ENCODE peak calls at places on chromosomes 6 and 20, in five cellular contexts. T, C, Z, U and W are unnamed samples.

GRCh38 chr6:151291145-151292055 is 51.6 kb downstream of the AKAP12 start:
- DNase-seq in U (no peak), T (peak; percentile 61), Z (no peak), C (no peak), W (no peak)

GRCh38 chr6:111515259-111515658 is 32.2 kb upstream of the REV3L start:
- DNase-seq in U (no peak), T (no peak), Z (no peak), C (no peak), W (no peak)

GRCh38 chr6:106739387-106739786 is 110.0 kb downstream of the QRSL1 start:
- DNase-seq in U (no peak), C (no peak), T (no peak), Z (no peak), W (no peak)

GRCh38 chr20:40251284-40251932 is 437.6 kb downstream of the MAFB start:
- DNase-seq in Z (no peak), T (no peak), C (peak; percentile 70), U (peak; percentile 78), W (no peak)

GRCh38 chr6:90375681-90376439 is 79.2 kb upstream of the BACH2 start:
- DNase-seq in C (no peak), U (no peak), T (no peak), Z (no peak), W (no peak)

GRCh38 chr6:75933387-75933975 is 139.0 kb downstream of the IMPG1 start:
- DNase-seq in C (peak; percentile 15), T (no peak), U (no peak), Z (no peak), W (no peak)

GRCh38 chr6:142726616-142727015 is 218.4 kb downstream of the HIVEP2 start:
- DNase-seq in Z (no peak), T (no peak), C (no peak), U (no peak), W (no peak)

GRCh38 chr20:57647006-57647932 is 27.0 kb upstream of the ZBP1 start:
- DNase-seq in U (no peak), T (no peak), C (no peak), Z (no peak), W (no peak)

GRCh38 chr6:105835373-105835772 is 250.8 kb upstream of the PRDM1 start:
- DNase-seq in Z (no peak), U (peak; percentile 48), C (peak; percentile 31), T (no peak), W (peak; percentile 4)

GRCh38 chr6:139372326-139373153 is 1.9 kb downstream of the CITED2 start:
- DNase-seq in Z (no peak), T (no peak), C (no peak), U (peak; percentile 32), W (no peak)

GRCh38 chr6:131177996-131178395 is 42.7 kb downstream of the AKAP7 start:
- DNase-seq in T (no peak), Z (no peak), C (no peak), U (no peak), W (no peak)

GRCh38 chr20:62350098-62350628 is 16.9 kb downstream of the LAMA5 start:
- DNase-seq in C (no peak), U (no peak), T (peak; percentile 17), Z (no peak), W (no peak)

GRCh38 chr6:15691250-15691869 is 28.5 kb upstream of the DTNBP1 start:
- DNase-seq in T (peak; percentile 84), U (peak; percentile 93), Z (peak; percentile 81), C (peak; percentile 81), W (peak; percentile 88)

GRCh38 chr20:63754008-63754407 is 14.4 kb downstream of the SLC2A4RG start:
- DNase-seq in C (no peak), U (no peak), Z (no peak), T (no peak), W (no peak)

GRCh38 chr20:61112515-61112914 is 139.5 kb upstream of the CDH4 start:
- DNase-seq in C (no peak), U (no peak), Z (no peak), T (no peak), W (no peak)

GRCh38 chr20:44247131-44247571 is at the start of gene GDAP1L1:
- DNase-seq in U (no peak), T (peak; percentile 44), Z (no peak), C (no peak), W (no peak)

GRCh38 chr6:167855825-167856425 is 29.2 kb downstream of the AFDN start:
- DNase-seq in T (no peak), C (peak; percentile 96), U (peak; percentile 35), Z (no peak), W (no peak)

GRCh38 chr6:24458937-24459336 is 30.4 kb downstream of the GPLD1 start:
- DNase-seq in T (no peak), Z (no peak), U (no peak), C (no peak), W (no peak)

GRCh38 chr6:53302678-53303360 is 45.9 kb downstream of the ELOVL5 start:
- DNase-seq in T (no peak), U (peak; percentile 70), C (peak; percentile 39), Z (peak; percentile 78), W (peak; percentile 72)

GRCh38 chr6:27706431-27706830 is 205.8 kb downstream of the OR2B2 start:
- DNase-seq in T (no peak), Z (no peak), U (no peak), C (no peak), W (no peak)

GRCh38 chr6:20686142-20686541 is 151.9 kb downstream of the CDKAL1 start:
- DNase-seq in Z (no peak), U (no peak), C (no peak), T (no peak), W (no peak)

GRCh38 chr6:143060806-143061596 is at the start of gene AIG1:
- DNase-seq in C (no peak), Z (peak; percentile 75), U (peak; percentile 43), T (peak; percentile 82), W (peak; percentile 67)

GRCh38 chr6:85866758-85867401 is 224.2 kb upstream of the SYNCRIP start:
- DNase-seq in U (no peak), T (no peak), C (no peak), Z (no peak), W (no peak)

GRCh38 chr6:77857421-77857820 is 204.6 kb downstream of the MEI4 start:
- DNase-seq in U (no peak), Z (no peak), T (no peak), C (no peak), W (no peak)

GRCh38 chr6:45929421-45930361 is 86.0 kb downstream of the CLIC5 start:
- DNase-seq in Z (no peak), U (no peak), T (no peak), C (no peak), W (no peak)

GRCh38 chr6:1191141-1191630 is 120.7 kb upstream of the FOXQ1 start:
- DNase-seq in C (no peak), U (no peak), T (no peak), Z (no peak), W (no peak)

GRCh38 chr6:53306819-53307347 is 41.9 kb downstream of the ELOVL5 start:
- DNase-seq in U (no peak), C (peak; percentile 89), T (no peak), Z (no peak), W (peak; percentile 13)

GRCh38 chr6:32081168-32081624 is 27.9 kb downstream of the TNXB start:
- DNase-seq in T (peak; percentile 87), U (peak; percentile 19), C (no peak), Z (no peak), W (no peak)
- H3K4me3 ChIP-seq in T (no peak overlapping the region), U (no peak overlapping the region), C (no peak overlapping the region), Z (no peak overlapping the region), W (no peak overlapping the region)

DNA sequence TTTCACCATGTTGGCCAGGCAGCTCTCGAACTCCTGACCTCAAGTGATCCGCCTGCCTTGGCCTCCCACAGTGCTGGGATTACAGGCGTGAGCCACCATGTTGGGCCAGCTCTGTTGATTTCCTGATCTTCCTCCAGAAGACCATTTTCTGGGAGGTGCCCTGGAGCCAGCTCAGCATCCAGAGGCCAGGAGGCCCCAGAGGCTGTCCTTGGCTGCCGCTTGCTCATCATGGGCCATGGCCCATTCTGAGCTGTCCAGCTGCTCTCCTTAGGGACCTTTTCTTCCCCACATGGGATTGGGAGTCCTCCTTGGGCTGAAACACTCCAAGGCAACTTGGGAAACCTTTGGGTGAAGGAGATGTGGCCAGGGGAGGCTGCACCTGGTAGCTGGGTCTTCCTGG is 15.4 kb downstream of the LRRC73 start:
- DNase-seq in C (no peak), U (no peak), T (no peak), Z (no peak), W (no peak)
- H3K4me1 ChIP-seq in C (peaks cover 17% of the 10 kb centered on the region), U (peaks cover 35% of the 10 kb centered on the region), T (peaks cover 18% of the 10 kb centered on the region), Z (peaks cover 15% of the 10 kb centered on the region), W (peaks cover 25% of the 10 kb centered on the region)

DNA sequence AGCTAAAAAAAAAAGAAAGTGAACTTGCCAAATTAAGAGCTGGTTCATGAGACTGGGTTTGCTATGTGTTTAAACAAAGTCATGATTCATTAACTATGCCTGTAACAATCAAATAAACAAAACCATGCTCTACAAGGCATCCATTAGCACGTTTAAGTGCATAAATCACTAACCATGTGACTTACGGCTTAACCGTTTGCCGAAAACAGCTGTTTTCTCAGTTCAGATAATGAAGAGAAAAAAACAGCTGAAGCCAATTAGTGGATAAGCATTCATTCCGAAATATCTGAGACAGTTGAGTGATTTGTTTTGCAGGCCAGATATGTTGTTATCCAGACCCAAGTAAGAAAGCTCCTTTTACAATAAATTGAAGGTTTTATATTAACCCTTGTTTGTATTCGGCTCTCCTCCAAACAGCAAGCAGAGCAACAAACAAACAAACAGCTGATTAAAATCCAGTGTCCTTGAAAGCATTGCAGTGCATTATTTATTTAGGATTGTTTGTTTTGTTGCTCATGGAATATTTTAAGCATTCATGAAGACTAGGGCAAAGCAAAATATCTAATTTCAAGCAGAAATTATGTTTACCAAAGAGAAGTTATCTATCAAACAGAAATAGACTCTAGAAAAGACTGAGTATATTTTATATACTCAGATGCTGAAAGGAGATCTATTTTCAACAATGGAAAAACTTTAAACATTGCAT is 343.5 kb downstream of the RFPL4B start:
- DNase-seq in T (no peak), U (peak; percentile 84), C (no peak), Z (no peak), W (no peak)
- H3K27ac ChIP-seq in T (no peak overlapping the region), U (peak overlapping the region; percentile 55), C (no peak overlapping the region), Z (no peak overlapping the region), W (no peak overlapping the region)

GRCh38 chr6:31547727-31548422 is 467 bp downstream of the NFKBIL1 start:
- DNase-seq in Z (no peak), C (no peak), U (no peak), T (peak; percentile 61), W (no peak)

GRCh38 chr6:31545291-31545690 is 1.1 kb downstream of the ATP6V1G2 start:
- DNase-seq in U (no peak), Z (no peak), T (no peak), C (no peak), W (no peak)

GRCh38 chr6:31546962-31547726 is at the start of gene NFKBIL1:
- DNase-seq in Z (peak; percentile 86), T (peak; percentile 94), C (peak; percentile 93), U (peak; percentile 99), W (peak; percentile 86)

GRCh38 chr6:31544676-31545075 is 1.7 kb downstream of the ATP6V1G2 start:
- DNase-seq in C (no peak), Z (no peak), U (no peak), T (no peak), W (no peak)

DNA sequence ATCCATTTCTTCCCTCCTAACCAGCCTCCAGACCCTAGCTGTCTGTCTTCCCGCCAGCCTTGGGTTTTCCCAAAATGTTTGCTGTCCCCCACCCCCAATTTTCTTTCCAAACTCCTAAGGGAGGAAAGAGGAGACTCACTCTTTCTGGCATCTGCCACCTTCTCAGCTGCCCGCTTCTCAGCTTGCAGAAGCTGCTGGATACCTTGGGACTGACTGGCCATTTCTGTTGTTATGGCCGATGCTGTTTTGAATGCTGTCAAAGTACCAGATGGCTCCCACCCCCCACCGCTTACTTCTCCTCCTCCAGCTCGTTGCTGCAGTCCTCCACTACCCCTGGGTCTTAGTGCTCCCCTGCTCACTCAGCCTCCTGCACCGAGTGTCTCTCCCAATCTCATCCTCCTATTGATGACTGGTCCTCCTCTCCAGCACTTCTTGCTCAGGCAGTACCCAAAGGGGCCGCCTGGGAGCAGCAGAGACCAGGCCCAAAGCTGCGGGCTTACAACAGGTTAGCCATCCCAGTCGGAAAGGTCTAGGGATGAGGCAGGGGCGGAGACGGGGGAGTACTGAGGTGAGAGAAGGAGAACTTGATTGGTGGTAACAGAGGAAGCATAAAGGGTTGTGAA is at the start of gene ATP6V1G2:
- DNase-seq in Z (peak; percentile 74), U (peak; percentile 96), T (peak; percentile 90), C (peak; percentile 92), W (peak; percentile 91)
- H3K4me3 ChIP-seq in Z (peak within 1 kb of the TSS; percentile 68), U (peak within 1 kb of the TSS; percentile 47), T (peak within 1 kb of the TSS; percentile 42), C (peak within 1 kb of the TSS; percentile 93), W (peak within 1 kb of the TSS; percentile 95)